ENCODE peak calls at places on chromosomes 3 and 15, in ten cellular contexts. W is foreskin keratinocyte; H is IMR-90; C is activated CD4-positive, CD25-positive, alpha-beta regulatory T cell treated with anti-CD3 and anti-CD28 coated beads, Interleukin-2, amount 50 U/mL, for 72 hours; F is SJSA1; I is T1000; O is sigmoid colon; M is fibroblast of pulmonary artery; J is pulmonary artery endothelial cell; V is kidney. R is an unnamed sample.

GRCh38 chr3:59185586-59186381 is 136.0 kb upstream of the CFAP20DC start:
- DNase-seq in I (no peak), J (no peak), O (no peak), M (no peak), H (peak), W (peak), C (no peak), F (no peak), V (no peak), R (no peak)

GRCh38 chr3:21955406-21955805 is 204.4 kb upstream of the ZNF385D start:
- DNase-seq in I (no peak), H (no peak), W (no peak), M (peak), J (no peak), O (no peak), F (no peak), C (no peak), V (no peak), R (no peak)

GRCh38 chr3:47016934-47017435 is 37.5 kb downstream of the NBEAL2 start:
- DNase-seq in V (no peak), I (peak), H (peak), O (no peak), C (peak), W (peak), F (peak), J (no peak), M (peak), R (no peak)

GRCh38 chr3:168081171-168081771 is 14.5 kb downstream of the GOLIM4 start:
- DNase-seq in J (no peak), M (no peak), H (peak), W (peak), F (no peak), C (no peak), I (no peak), O (no peak), V (no peak), R (no peak)

GRCh38 chr3:20698896-20699295 is 512.9 kb upstream of the SGO1 start:
- DNase-seq in I (no peak), O (no peak), V (no peak), J (no peak), M (no peak), C (no peak), F (no peak), H (no peak), W (no peak), R (no peak)

GRCh38 chr3:52257911-52258310 is 12.4 kb downstream of the PPM1M start:
- DNase-seq in M (peak), O (no peak), F (no peak), J (no peak), W (no peak), V (no peak), C (no peak), H (no peak), I (no peak), R (no peak)

GRCh38 chr3:48798998-48799397 is 48.7 kb downstream of the PRKAR2A start:
- DNase-seq in O (no peak), C (no peak), V (no peak), F (no peak), H (no peak), I (no peak), W (no peak), J (no peak), M (peak), R (no peak)

GRCh38 chr3:32873491-32874130 is 55.8 kb downstream of the TRIM71 start:
- DNase-seq in W (no peak), O (no peak), J (no peak), C (no peak), I (no peak), M (no peak), F (no peak), V (no peak), H (no peak), R (no peak)

GRCh38 chr3:23174426-23175039 is 28.6 kb upstream of the UBE2E2 start:
- DNase-seq in H (no peak), F (no peak), O (no peak), I (no peak), J (no peak), V (no peak), C (no peak), M (peak), W (no peak), R (no peak)

GRCh38 chr3:73804204-73804603 is 179.5 kb upstream of the PDZRN3 start:
- DNase-seq in H (no peak), M (no peak), I (no peak), O (no peak), F (no peak), C (no peak), J (no peak), V (no peak), W (no peak), R (no peak)

GRCh38 chr15:49906976-49907375 is 212.1 kb downstream of the ATP8B4 start:
- DNase-seq in J (no peak), H (no peak), C (no peak), M (no peak), F (no peak), V (no peak), I (no peak), O (no peak), W (no peak), R (no peak)

GRCh38 chr15:39429898-39430357 is 151.0 kb upstream of the THBS1 start:
- DNase-seq in C (no peak), F (no peak), V (no peak), M (peak), J (peak), O (no peak), W (peak), H (peak), I (no peak), R (no peak)

GRCh38 chr15:41930221-41930866 is 36.5 kb upstream of the SPTBN5 start:
- DNase-seq in W (peak), I (peak), M (peak), V (peak), O (no peak), J (peak), H (peak), C (no peak), F (peak), R (no peak)

GRCh38 chr3:166844329-166844728 is 535.8 kb downstream of the ZBBX start:
- DNase-seq in F (no peak), M (no peak), C (no peak), O (no peak), W (no peak), J (no peak), I (peak), H (no peak), V (no peak), R (no peak)

GRCh38 chr3:72123908-72124441 is 339.0 kb upstream of the PROK2 start:
- DNase-seq in F (peak), H (peak), W (peak), V (no peak), J (peak), O (peak), M (peak), C (no peak), I (peak), R (no peak)

GRCh38 chr15:22861151-22861550 is 22.7 kb downstream of the NIPA2 start:
- DNase-seq in H (no peak), I (no peak), F (no peak), V (no peak), O (no peak), M (no peak), J (no peak), C (no peak), W (no peak), R (no peak)

GRCh38 chr15:43067717-43068461 is 37.9 kb downstream of the UBR1 start:
- DNase-seq in W (peak), H (peak), C (no peak), I (no peak), O (no peak), J (no peak), M (peak), F (peak), V (no peak), R (no peak)

GRCh38 chr3:49399467-49399866 is 12.3 kb downstream of the RHOA start:
- DNase-seq in V (no peak), H (peak), I (no peak), M (no peak), J (no peak), W (no peak), O (peak), F (no peak), C (no peak), R (no peak)

GRCh38 chr15:81747477-81747876 is 298.3 kb downstream of the MEX3B start:
- DNase-seq in V (no peak), J (no peak), F (no peak), M (no peak), C (no peak), W (no peak), O (no peak), I (no peak), H (no peak), R (no peak)

GRCh38 chr3:139427283-139428060 is 38.0 kb upstream of the COPB2 start:
- DNase-seq in J (peak), V (no peak), I (no peak), H (peak), M (peak), W (peak), O (no peak), F (no peak), C (no peak), R (no peak)

GRCh38 chr3:102979682-102980378 is 545.0 kb downstream of the ZPLD1 start:
- DNase-seq in J (no peak), F (peak), H (peak), V (peak), O (peak), M (peak), C (no peak), W (peak), I (peak), R (no peak)

GRCh38 chr15:58923284-58923683 is 10.2 kb downstream of the SLTM start:
- DNase-seq in C (no peak), H (no peak), J (no peak), W (no peak), F (no peak), O (no peak), I (no peak), V (no peak), M (no peak), R (no peak)

GRCh38 chr15:70853855-70854668 is at the start of gene LARP6:
- DNase-seq in M (peak), J (no peak), O (peak), V (peak), H (peak), C (no peak), F (peak), W (no peak), I (no peak), R (no peak)

GRCh38 chr15:57606816-57607215 is 15.1 kb downstream of the MYZAP start:
- DNase-seq in O (no peak), M (no peak), I (no peak), H (no peak), C (no peak), W (no peak), V (no peak), F (no peak), J (no peak), R (no peak)

GRCh38 chr3:42961633-42962032 is 17.5 kb upstream of the GASK1A start:
- DNase-seq in H (peak), V (no peak), M (peak), O (no peak), C (no peak), F (no peak), W (peak), J (peak), I (peak), R (no peak)

GRCh38 chr3:114615535-114616064 is 321.8 kb downstream of the TIGIT start:
- DNase-seq in W (no peak), V (no peak), I (no peak), M (no peak), C (no peak), F (no peak), H (no peak), J (no peak), O (no peak), R (no peak)

GRCh38 chr3:106176734-106177133 is 307.9 kb upstream of the CBLB start:
- DNase-seq in I (no peak), W (no peak), C (no peak), V (no peak), H (peak), M (peak), F (no peak), J (no peak), O (no peak), R (no peak)

GRCh38 chr3:154901263-154901662 is 178.9 kb upstream of the MME start:
- DNase-seq in C (no peak), W (no peak), H (peak), O (no peak), V (no peak), M (no peak), F (no peak), J (no peak), I (no peak), R (no peak)

GRCh38 chr3:71162221-71162620 is 421.3 kb downstream of the FOXP1 start:
- DNase-seq in M (no peak), F (no peak), O (no peak), V (no peak), C (no peak), W (no peak), H (no peak), J (no peak), I (no peak), R (no peak)

GRCh38 chr15:59020321-59020720 is 32.9 kb downstream of the RNF111 start:
- DNase-seq in I (no peak), F (no peak), H (no peak), W (peak), M (no peak), J (no peak), O (no peak), V (no peak), C (no peak), R (no peak)

GRCh38 chr3:170999737-171000242 is 26.7 kb downstream of the SLC2A2 start:
- DNase-seq in W (peak), F (no peak), H (peak), V (no peak), C (no peak), O (no peak), J (peak), M (peak), I (peak), R (no peak)

GRCh38 chr3:138113309-138113708 is 2.1 kb downstream of the DZIP1L start:
- DNase-seq in J (no peak), I (no peak), F (no peak), H (no peak), O (no peak), M (no peak), V (peak), C (no peak), W (no peak), R (no peak)

GRCh38 chr15:63466378-63467192 is 37.8 kb upstream of the USP3 start:
- DNase-seq in M (peak), V (no peak), W (peak), F (peak), H (peak), I (no peak), J (no peak), C (no peak), O (no peak), R (no peak)

GRCh38 chr3:105233056-105233455 is 133.7 kb upstream of the ALCAM start:
- DNase-seq in M (peak), W (peak), C (no peak), J (no peak), O (no peak), F (no peak), I (no peak), V (no peak), H (peak), R (no peak)